ENCODE peak calls at places on chromosomes 12 and 14, in seven cellular contexts. L is fibroblast of the aortic adventitia; J is bronchial epithelial cell; E is left ventricle myocardium inferior; C is iPS DF 6.9; A is CD8-positive, alpha-beta T cell; N is endothelial cell of umbilical vein. R is an unnamed sample.
A peak's percentile ranks its signal among the peaks of the same experiment; 100 is the strongest.

GRCh38 chr14:100623961-100624360 is 36.7 kb upstream of the BEGAIN start:
- DNase-seq in J (no peak), A (no peak), L (no peak), N (no peak), C (no peak), E (no peak), R (no peak)

GRCh38 chr14:99387880-99388279 is 92.8 kb downstream of the SETD3 start:
- DNase-seq in N (no peak), C (no peak), A (no peak), E (no peak), J (no peak), L (no peak), R (no peak)

GRCh38 chr14:66330916-66331315 is 155.3 kb upstream of the CCDC196 start:
- DNase-seq in E (no peak), C (no peak), L (peak; percentile 37), A (no peak), N (peak; percentile 41), J (peak; percentile 41), R (peak; percentile 11)

GRCh38 chr12:107311682-107312081 is 218.3 kb upstream of the CRY1 start:
- DNase-seq in C (no peak), A (no peak), E (no peak), J (no peak), N (no peak), L (no peak), R (no peak)

GRCh38 chr14:105902131-105902898 is 375.9 kb downstream of the TMEM121 start:
- DNase-seq in C (no peak), L (no peak), A (no peak), N (no peak), E (no peak), J (no peak), R (no peak)

GRCh38 chr12:108602209-108602705 is 4.4 kb upstream of the TMEM119 start:
- DNase-seq in C (no peak), N (no peak), L (no peak), J (no peak), A (no peak), E (no peak), R (no peak)

GRCh38 chr14:67680121-67680602 is 5.7 kb upstream of the VTI1B start:
- DNase-seq in L (peak; percentile 88), C (no peak), N (peak; percentile 73), J (peak; percentile 92), A (no peak), E (no peak), R (peak; percentile 93)

GRCh38 chr12:1357171-1357570 is 237.2 kb downstream of the FBXL14 start:
- DNase-seq in A (no peak), L (peak; percentile 18), C (no peak), E (no peak), N (no peak), J (no peak), R (peak; percentile 40)

GRCh38 chr12:30152705-30153104 is 369.0 kb upstream of the TMTC1 start:
- DNase-seq in E (no peak), N (no peak), A (no peak), J (no peak), C (no peak), L (no peak), R (no peak)

GRCh38 chr14:29749327-29749726 is 178.3 kb downstream of the PRKD1 start:
- DNase-seq in A (no peak), N (peak; percentile 46), L (peak; percentile 42), J (no peak), C (no peak), E (no peak), R (peak; percentile 61)

GRCh38 chr14:90248594-90248993 is 7.8 kb upstream of the PSMC1 start:
- DNase-seq in A (no peak), L (peak; percentile 12), E (no peak), J (no peak), N (no peak), C (no peak), R (peak; percentile 32)

GRCh38 chr14:34234258-34234657 is 227.8 kb downstream of the SPTSSA start:
- DNase-seq in L (no peak), E (peak; percentile 73), J (no peak), A (no peak), C (no peak), N (no peak), R (no peak)

GRCh38 chr14:100237735-100238418 is 1.1 kb upstream of the YY1 start:
- DNase-seq in J (no peak), E (peak; percentile 37), N (peak; percentile 34), C (no peak), L (peak; percentile 44), A (peak; percentile 37), R (peak; percentile 57)

GRCh38 chr12:101604132-101604531 is 9.4 kb downstream of the MYBPC1 start:
- DNase-seq in N (no peak), C (no peak), E (no peak), L (no peak), A (no peak), J (peak; percentile 74), R (no peak)

GRCh38 chr12:124772467-124773170 is 91.0 kb downstream of the SCARB1 start:
- DNase-seq in J (no peak), C (no peak), L (peak; percentile 58), N (no peak), E (no peak), A (no peak), R (no peak)

GRCh38 chr14:30521899-30522736 is 36.8 kb upstream of the G2E3 start:
- DNase-seq in J (peak; percentile 47), E (no peak), C (no peak), L (peak; percentile 71), N (peak; percentile 54), A (no peak), R (peak; percentile 70)

GRCh38 chr14:93017341-93017797 is 94.4 kb downstream of the CHGA start:
- DNase-seq in A (no peak), L (no peak), E (peak; percentile 74), C (no peak), N (no peak), J (no peak), R (no peak)

GRCh38 chr12:124655317-124656213 is 88.2 kb upstream of the NCOR2 start:
- DNase-seq in L (peak; percentile 96), E (peak; percentile 86), J (peak; percentile 20), N (peak; percentile 87), C (peak; percentile 66), A (no peak), R (peak; percentile 99)

GRCh38 chr14:102973706-102974280 is 51.3 kb downstream of the AMN start:
- DNase-seq in E (no peak), L (no peak), J (no peak), C (no peak), N (no peak), A (no peak), R (no peak)

GRCh38 chr14:35988972-35989690 is 163.0 kb downstream of the BRMS1L start:
- DNase-seq in N (no peak), C (no peak), E (no peak), J (peak; percentile 46), A (no peak), L (no peak), R (no peak)

GRCh38 chr14:93543766-93544165 is 113.0 kb downstream of the UNC79 start:
- DNase-seq in N (peak; percentile 23), E (no peak), A (no peak), J (peak; percentile 38), L (peak; percentile 51), C (no peak), R (peak; percentile 48)

GRCh38 chr12:29921307-29921706 is 137.6 kb upstream of the TMTC1 start:
- DNase-seq in J (peak; percentile 80), L (peak; percentile 25), C (no peak), A (no peak), N (peak; percentile 84), E (no peak), R (peak; percentile 43)

GRCh38 chr12:89574736-89575208 is 48.9 kb upstream of the POC1B start:
- DNase-seq in E (no peak), N (peak; percentile 72), A (no peak), L (peak; percentile 57), J (no peak), C (no peak), R (peak; percentile 76)

GRCh38 chr14:85223667-85224066 is 306.3 kb upstream of the FLRT2 start:
- DNase-seq in C (no peak), N (no peak), J (no peak), L (no peak), A (no peak), E (no peak), R (no peak)

GRCh38 chr12:30729547-30729946 is 25.2 kb downstream of the CAPRIN2 start:
- DNase-seq in J (no peak), L (no peak), A (no peak), N (no peak), C (no peak), E (no peak), R (no peak)

DNA sequence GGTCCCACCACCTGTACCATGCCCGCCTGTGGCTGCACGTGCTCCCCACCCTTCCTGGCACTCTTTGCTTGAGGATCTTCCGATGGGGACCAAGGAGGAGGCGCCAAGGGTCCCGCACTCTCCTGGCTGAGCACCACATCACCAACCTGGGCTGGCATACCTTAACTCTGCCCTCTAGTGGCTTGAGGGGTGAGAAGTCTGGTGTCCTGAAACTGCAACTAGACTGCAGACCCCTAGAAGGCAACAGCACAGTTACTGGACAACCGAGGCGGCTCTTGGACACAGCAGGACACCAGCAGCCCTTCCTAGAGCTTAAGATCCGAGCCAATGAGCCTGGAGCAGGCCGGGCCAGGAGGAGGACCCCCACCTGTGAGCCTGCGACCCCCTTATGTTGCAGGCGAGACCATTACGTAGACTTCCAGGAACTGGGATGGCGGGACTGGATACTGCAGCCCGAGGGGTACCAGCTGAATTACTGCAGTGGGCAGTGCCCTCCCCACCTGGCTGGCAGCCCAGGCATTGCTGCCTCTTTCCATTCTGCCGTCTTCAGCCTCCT is 1.1 kb downstream of the INHBE start:
- DNase-seq in A (no peak), C (no peak), E (no peak), N (peak; percentile 44), J (peak; percentile 41), L (peak; percentile 28), R (peak; percentile 47)
- H3K4me3 ChIP-seq in A (no peak overlapping the region), C (peak overlapping the region; percentile 25), E (no peak overlapping the region), N (no peak overlapping the region), J (no peak overlapping the region), L (no peak overlapping the region), R (no peak overlapping the region)

DNA sequence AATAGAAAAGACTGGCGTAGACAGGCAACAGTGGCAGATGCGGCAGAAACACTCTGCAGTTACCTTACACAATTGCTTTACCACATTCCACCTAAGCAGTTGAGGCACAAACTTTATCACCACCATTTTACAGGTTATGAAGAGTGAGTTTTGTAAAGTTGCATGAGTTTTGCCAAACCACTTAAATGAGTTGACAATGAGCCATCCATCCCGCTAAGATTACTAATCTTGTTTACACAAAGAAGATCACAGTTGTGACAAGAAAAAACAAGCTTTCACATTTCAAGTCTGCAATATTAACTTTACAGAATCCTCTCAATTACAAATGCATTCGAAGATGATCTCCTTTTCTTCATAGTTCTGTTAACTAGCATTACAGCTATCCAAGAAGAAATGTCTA is 1.8 kb downstream of the TMCC3 start:
- DNase-seq in A (no peak), L (no peak), E (no peak), C (no peak), N (peak; percentile 53), J (peak; percentile 91), R (no peak)
- H3K4me3 ChIP-seq in A (no peak overlapping the region), L (no peak overlapping the region), E (peak overlapping the region; percentile 79), C (no peak overlapping the region), N (peak overlapping the region; percentile 96), J (peak overlapping the region; percentile 74), R (no peak overlapping the region)

GRCh38 chr14:75711796-75712211 is 50.8 kb downstream of the TTLL5 start:
- DNase-seq in J (peak; percentile 95), L (peak; percentile 81), A (no peak), E (peak; percentile 58), C (no peak), N (peak; percentile 46), R (peak; percentile 87)
- H3K4me3 ChIP-seq in J (no peak overlapping the region), L (no peak overlapping the region), A (no peak overlapping the region), E (no peak overlapping the region), C (no peak overlapping the region), N (no peak overlapping the region), R (no peak overlapping the region)

GRCh38 chr12:17588968-17589367 is 501.0 kb downstream of the RERGL start:
- DNase-seq in N (no peak), C (peak; percentile 33), E (no peak), A (no peak), J (peak; percentile 24), L (no peak), R (no peak)
- H3K4me3 ChIP-seq in N (no peak overlapping the region), C (no peak overlapping the region), E (no peak overlapping the region), A (no peak overlapping the region), J (no peak overlapping the region), L (no peak overlapping the region), R (no peak overlapping the region)

R was measured in fibroblast of pulmonary artery.